ENCODE peak calls at places on chromosome 16, in eight cellular contexts. Z, F, N, J, H, S, C and D are unnamed samples. For H3K27me3 and H3K36me3, the result is how much of the 10 kb centered on the place peaks cover.

GRCh38 chr16:29147710-29148425 is 163.0 kb downstream of the LAT start:
- DNase-seq in Z (no peak), F (no peak), N (no peak), J (peak), H (no peak), S (no peak), C (no peak), D (no peak)

GRCh38 chr16:78973041-78973440 is 627.5 kb downstream of the MAF start:
- DNase-seq in Z (no peak), F (no peak), N (no peak), J (no peak), H (no peak), S (no peak), C (no peak), D (no peak)

GRCh38 chr16:69048328-69049120 is 56.9 kb upstream of the HAS3 start:
- DNase-seq in Z (no peak), F (no peak), N (no peak), J (no peak), H (no peak), S (no peak), C (no peak), D (no peak)

GRCh38 chr16:11612110-11612981 is 25.6 kb upstream of the LITAF start:
- DNase-seq in Z (no peak), F (peak), N (no peak), J (no peak), H (no peak), S (no peak), C (peak), D (no peak)

GRCh38 chr16:22672830-22673210 is 141.1 kb upstream of the HS3ST2 start:
- DNase-seq in Z (no peak), F (no peak), N (no peak), J (no peak), H (no peak), S (no peak), C (no peak), D (no peak)

GRCh38 chr16:69699915-69700314 is 26.4 kb downstream of the NQO1 start:
- DNase-seq in Z (no peak), F (no peak), N (no peak), J (no peak), H (no peak), S (no peak), C (no peak), D (no peak)

GRCh38 chr16:75208861-75209505 is 2.0 kb upstream of the CTRB2 start:
- DNase-seq in Z (no peak), F (peak), N (no peak), J (peak), H (no peak), S (no peak), C (no peak), D (no peak)

GRCh38 chr16:23959069-23959800 is 123.5 kb downstream of the PRKCB start:
- DNase-seq in Z (no peak), F (no peak), N (no peak), J (no peak), H (no peak), S (no peak), C (no peak), D (no peak)

GRCh38 chr16:54102888-54103866 is 183.4 kb downstream of the IRX3 start:
- DNase-seq in Z (no peak), F (no peak), N (no peak), J (no peak), H (no peak), S (no peak), C (no peak), D (no peak)

GRCh38 chr16:89491974-89492687 is 1.8 kb upstream of the ANKRD11 start:
- DNase-seq in Z (no peak), F (no peak), N (no peak), J (peak), H (no peak), S (no peak), C (no peak), D (no peak)

DNA sequence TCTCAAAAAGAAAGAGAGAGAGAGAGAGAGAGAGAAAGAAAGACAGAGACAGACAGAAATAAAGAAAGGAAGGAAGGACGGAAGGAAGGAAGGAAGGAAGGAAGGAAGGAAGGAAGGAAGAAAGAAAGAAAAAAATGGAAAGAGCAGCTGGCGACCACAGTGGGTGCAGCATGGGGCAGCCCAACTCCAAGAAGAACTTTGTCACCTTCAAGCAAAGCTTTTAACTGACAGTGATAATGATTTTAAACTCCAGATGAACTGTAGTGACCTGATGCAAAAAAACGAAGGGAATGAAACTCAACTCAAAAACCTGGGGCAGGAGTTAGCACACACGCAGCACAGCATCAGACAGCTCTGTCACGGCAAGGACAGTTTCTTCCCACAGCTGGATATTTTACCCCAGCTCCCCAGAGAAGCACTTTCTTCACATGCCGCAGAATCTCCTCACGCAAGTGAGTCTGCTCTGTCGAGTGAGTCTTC is 5.0 kb upstream of the ARHGAP17 start:
- DNase-seq in Z (no peak), F (no peak), N (no peak), J (no peak), H (no peak), S (no peak), C (no peak), D (no peak)
- H3K4me3 ChIP-seq in Z (no peak), F (no peak), N (no peak), J (no peak), H (no peak), S (no peak), C (no peak), D (no peak)

GRCh38 chr16:73052441-73053030 is 4.6 kb upstream of the ZFHX3 start:
- DNase-seq in Z (no peak), F (no peak), N (peak), J (no peak), H (no peak), S (no peak), C (no peak), D (no peak)
- H3K27me3 ChIP-seq in Z (under half), F (under half), N (half or more), J (under half), H (under half), S (under half), C (under half), D (under half)

DNA sequence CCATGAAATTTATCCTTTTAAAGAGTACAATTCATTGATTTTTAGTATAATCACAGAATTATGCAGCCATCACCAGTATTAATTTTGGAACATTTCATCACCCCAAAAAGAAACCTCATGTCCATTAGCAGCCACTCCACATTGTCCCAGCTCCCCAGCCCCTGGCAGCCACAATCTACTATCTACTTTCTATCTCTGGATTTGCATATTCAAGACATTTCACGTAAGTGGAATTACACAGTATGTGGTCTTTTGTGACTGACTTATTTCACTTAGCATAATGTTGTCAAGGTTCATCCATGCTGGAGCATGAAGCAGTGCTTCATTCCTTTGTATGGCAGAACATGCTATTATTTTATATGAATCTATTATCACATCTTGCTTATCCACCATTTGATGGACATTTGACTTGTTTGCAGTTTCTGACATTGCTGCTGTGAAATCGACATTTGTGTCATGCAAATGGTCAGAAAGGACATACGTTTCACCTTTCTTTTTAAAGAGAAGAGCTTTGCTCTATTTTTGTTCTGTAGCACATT is 10.7 kb downstream of the METTL9 start:
- DNase-seq in Z (no peak), F (no peak), N (no peak), J (no peak), H (no peak), S (no peak), C (no peak), D (no peak)
- H3K36me3 ChIP-seq in Z (under half), F (under half), N (under half), J (under half), H (under half), S (under half), C (under half), D (under half)

DNA sequence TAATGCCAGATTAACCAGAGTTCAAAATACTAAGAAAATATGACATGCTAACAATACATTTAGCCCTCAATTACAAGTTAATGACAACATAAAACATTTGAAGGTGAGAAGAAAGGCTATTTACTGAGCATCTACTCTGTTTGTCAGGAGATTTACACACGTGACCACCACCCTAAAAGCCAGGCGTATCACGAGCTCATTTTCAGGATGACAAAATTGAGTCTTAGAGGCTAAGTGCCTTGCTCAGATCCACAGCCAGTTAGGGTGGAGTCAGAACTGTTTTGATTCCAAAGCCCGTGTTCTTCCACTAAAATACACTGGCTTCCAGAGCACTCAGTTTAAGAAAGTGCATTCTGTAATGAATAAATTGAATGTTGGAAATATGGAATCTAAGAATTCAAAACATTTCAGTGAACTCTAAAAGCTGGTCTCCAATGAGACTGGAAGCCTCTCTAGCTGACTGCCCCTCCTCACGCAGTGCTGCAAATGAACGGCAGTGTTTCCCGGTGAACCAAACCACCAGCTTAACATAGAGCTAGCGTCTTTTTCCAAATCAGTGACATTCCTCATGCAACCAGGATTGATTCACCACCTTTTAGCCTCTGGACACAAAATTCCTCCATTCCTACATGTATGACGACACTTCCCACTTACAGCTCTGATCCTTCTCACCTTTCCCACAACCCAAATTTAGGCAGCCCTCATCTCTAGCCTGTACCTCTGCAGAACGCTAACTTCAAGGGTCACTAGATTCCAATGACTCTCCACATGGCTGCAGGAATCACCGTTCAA is 5.9 kb downstream of the ZDHHC7 start:
- DNase-seq in Z (no peak), F (no peak), N (no peak), J (no peak), H (no peak), S (no peak), C (peak), D (peak)
- H3K4me3 ChIP-seq in Z (no peak), F (no peak), N (no peak), J (no peak), H (no peak), S (peak), C (no peak), D (no peak)